ENCODE peak calls at places on chromosomes 2 and 18, in eight cellular contexts. One of them, this sample, is unnamed.

GRCh38 chr2:156486175-156486574 is 50.0 kb downstream of the GPD2 start:
- DNase-seq in left kidney: no peak
- DNase-seq in AG04449: no peak
- DNase-seq in AG08396: no peak
- DNase-seq in activated T-helper 1 cell treated with Interleukin-2 at 50 U/mL for 16 hours: no peak
- DNase-seq in B cell: no peak
- DNase-seq in NAMALWA: no peak
- DNase-seq in stimulated activated CD4-positive, alpha-beta T cell treated with anti-CD3 and anti-CD28 coated beads, Interleukin-15, amount 100 ng/mL, for 24 hours: no peak
- DNase-seq in this sample: no peak

GRCh38 chr2:30149513-30149912 is 2.7 kb downstream of the YPEL5 start:
- DNase-seq in left kidney: peak
- DNase-seq in AG04449: no peak
- DNase-seq in AG08396: no peak
- DNase-seq in activated T-helper 1 cell treated with Interleukin-2 at 50 U/mL for 16 hours: no peak
- DNase-seq in B cell: peak
- DNase-seq in NAMALWA: no peak
- DNase-seq in stimulated activated CD4-positive, alpha-beta T cell treated with anti-CD3 and anti-CD28 coated beads, Interleukin-15, amount 100 ng/mL, for 24 hours: peak
- DNase-seq in this sample: no peak

GRCh38 chr2:201191132-201191875 is 8.4 kb downstream of the CASP10 start:
- DNase-seq in left kidney: peak
- DNase-seq in AG04449: no peak
- DNase-seq in AG08396: no peak
- DNase-seq in activated T-helper 1 cell treated with Interleukin-2 at 50 U/mL for 16 hours: no peak
- DNase-seq in B cell: no peak
- DNase-seq in NAMALWA: no peak
- DNase-seq in stimulated activated CD4-positive, alpha-beta T cell treated with anti-CD3 and anti-CD28 coated beads, Interleukin-15, amount 100 ng/mL, for 24 hours: no peak
- DNase-seq in this sample: no peak

GRCh38 chr2:20604957-20605381 is 45.9 kb downstream of the HS1BP3 start:
- DNase-seq in left kidney: no peak
- DNase-seq in AG04449: peak
- DNase-seq in AG08396: no peak
- DNase-seq in activated T-helper 1 cell treated with Interleukin-2 at 50 U/mL for 16 hours: no peak
- DNase-seq in B cell: no peak
- DNase-seq in NAMALWA: no peak
- DNase-seq in stimulated activated CD4-positive, alpha-beta T cell treated with anti-CD3 and anti-CD28 coated beads, Interleukin-15, amount 100 ng/mL, for 24 hours: no peak
- DNase-seq in this sample: no peak

GRCh38 chr18:75828379-75828778 is 400.9 kb upstream of the SMIM21 start:
- DNase-seq in left kidney: no peak
- DNase-seq in AG04449: no peak
- DNase-seq in AG08396: no peak
- DNase-seq in activated T-helper 1 cell treated with Interleukin-2 at 50 U/mL for 16 hours: no peak
- DNase-seq in B cell: no peak
- DNase-seq in NAMALWA: no peak
- DNase-seq in stimulated activated CD4-positive, alpha-beta T cell treated with anti-CD3 and anti-CD28 coated beads, Interleukin-15, amount 100 ng/mL, for 24 hours: no peak
- DNase-seq in this sample: no peak

GRCh38 chr2:72153026-72153791 is 5.5 kb upstream of the CYP26B1 start:
- DNase-seq in left kidney: no peak
- DNase-seq in AG04449: no peak
- DNase-seq in AG08396: no peak
- DNase-seq in activated T-helper 1 cell treated with Interleukin-2 at 50 U/mL for 16 hours: no peak
- DNase-seq in B cell: no peak
- DNase-seq in NAMALWA: no peak
- DNase-seq in stimulated activated CD4-positive, alpha-beta T cell treated with anti-CD3 and anti-CD28 coated beads, Interleukin-15, amount 100 ng/mL, for 24 hours: no peak
- DNase-seq in this sample: no peak

GRCh38 chr2:128321784-128322650 is 3.3 kb upstream of the HS6ST1 start:
- DNase-seq in left kidney: peak
- DNase-seq in AG04449: no peak
- DNase-seq in AG08396: peak
- DNase-seq in activated T-helper 1 cell treated with Interleukin-2 at 50 U/mL for 16 hours: peak
- DNase-seq in B cell: peak
- DNase-seq in NAMALWA: peak
- DNase-seq in stimulated activated CD4-positive, alpha-beta T cell treated with anti-CD3 and anti-CD28 coated beads, Interleukin-15, amount 100 ng/mL, for 24 hours: peak
- DNase-seq in this sample: peak

GRCh38 chr2:1864301-1864980 is 120.1 kb upstream of the PXDN start:
- DNase-seq in left kidney: peak
- DNase-seq in AG04449: no peak
- DNase-seq in AG08396: no peak
- DNase-seq in activated T-helper 1 cell treated with Interleukin-2 at 50 U/mL for 16 hours: no peak
- DNase-seq in B cell: no peak
- DNase-seq in NAMALWA: no peak
- DNase-seq in stimulated activated CD4-positive, alpha-beta T cell treated with anti-CD3 and anti-CD28 coated beads, Interleukin-15, amount 100 ng/mL, for 24 hours: no peak
- DNase-seq in this sample: no peak

GRCh38 chr2:20108655-20109396 is 57.4 kb upstream of the LAPTM4A start:
- DNase-seq in left kidney: no peak
- DNase-seq in AG04449: no peak
- DNase-seq in AG08396: peak
- DNase-seq in activated T-helper 1 cell treated with Interleukin-2 at 50 U/mL for 16 hours: no peak
- DNase-seq in B cell: no peak
- DNase-seq in NAMALWA: no peak
- DNase-seq in stimulated activated CD4-positive, alpha-beta T cell treated with anti-CD3 and anti-CD28 coated beads, Interleukin-15, amount 100 ng/mL, for 24 hours: no peak
- DNase-seq in this sample: no peak

GRCh38 chr2:240182476-240182875 is 42.0 kb upstream of the OTOS start:
- DNase-seq in left kidney: no peak
- DNase-seq in AG04449: no peak
- DNase-seq in AG08396: no peak
- DNase-seq in activated T-helper 1 cell treated with Interleukin-2 at 50 U/mL for 16 hours: no peak
- DNase-seq in B cell: no peak
- DNase-seq in NAMALWA: no peak
- DNase-seq in stimulated activated CD4-positive, alpha-beta T cell treated with anti-CD3 and anti-CD28 coated beads, Interleukin-15, amount 100 ng/mL, for 24 hours: no peak
- DNase-seq in this sample: no peak

GRCh38 chr18:23138470-23138869 is 3.2 kb downstream of the CABLES1 start:
- DNase-seq in left kidney: peak
- DNase-seq in AG04449: no peak
- DNase-seq in AG08396: no peak
- DNase-seq in activated T-helper 1 cell treated with Interleukin-2 at 50 U/mL for 16 hours: no peak
- DNase-seq in B cell: no peak
- DNase-seq in NAMALWA: no peak
- DNase-seq in stimulated activated CD4-positive, alpha-beta T cell treated with anti-CD3 and anti-CD28 coated beads, Interleukin-15, amount 100 ng/mL, for 24 hours: no peak
- DNase-seq in this sample: no peak

GRCh38 chr2:3195865-3196504 is 181.6 kb downstream of the EIPR1 start:
- DNase-seq in left kidney: peak
- DNase-seq in AG04449: no peak
- DNase-seq in AG08396: no peak
- DNase-seq in activated T-helper 1 cell treated with Interleukin-2 at 50 U/mL for 16 hours: no peak
- DNase-seq in B cell: no peak
- DNase-seq in NAMALWA: no peak
- DNase-seq in stimulated activated CD4-positive, alpha-beta T cell treated with anti-CD3 and anti-CD28 coated beads, Interleukin-15, amount 100 ng/mL, for 24 hours: no peak
- DNase-seq in this sample: no peak